ENCODE peak calls at places on chromosome 6, in ten cellular contexts. V, L, Y, G, E, P, U, B, S and D are unnamed samples.

GRCh38 chr6:27126815-27127537 is 120.5 kb upstream of the PRSS16 start:
- DNase-seq in V (peak), L (peak), Y (peak), G (peak), E (peak), P (peak), U (peak), B (peak), S (peak), D (no peak)

GRCh38 chr6:7730852-7731251 is 5.0 kb downstream of the BMP6 start:
- DNase-seq in V (no peak), L (no peak), Y (no peak), G (no peak), E (no peak), P (no peak), U (no peak), B (peak), S (no peak), D (peak)

GRCh38 chr6:53465732-53466131 is 79.2 kb downstream of the GCLC start:
- DNase-seq in V (peak), L (no peak), Y (no peak), G (no peak), E (no peak), P (no peak), U (no peak), B (no peak), S (no peak), D (no peak)

GRCh38 chr6:165766457-165766856 is 103.4 kb upstream of the PDE10A start:
- DNase-seq in V (no peak), L (no peak), Y (no peak), G (no peak), E (no peak), P (no peak), U (no peak), B (peak), S (no peak), D (no peak)

GRCh38 chr6:75115501-75115900 is 90.4 kb downstream of the COL12A1 start:
- DNase-seq in V (no peak), L (no peak), Y (no peak), G (no peak), E (no peak), P (no peak), U (no peak), B (no peak), S (no peak), D (no peak)

GRCh38 chr6:46327769-46328168 is 157.0 kb upstream of the ENPP5 start:
- DNase-seq in V (no peak), L (no peak), Y (no peak), G (no peak), E (no peak), P (no peak), U (no peak), B (no peak), S (no peak), D (no peak)

GRCh38 chr6:78231002-78231401 is 578.2 kb downstream of the MEI4 start:
- DNase-seq in V (no peak), L (no peak), Y (no peak), G (no peak), E (no peak), P (no peak), U (no peak), B (no peak), S (no peak), D (no peak)

GRCh38 chr6:26240981-26241770 is 123.8 kb upstream of the BTN3A2 start:
- DNase-seq in V (no peak), L (no peak), Y (no peak), G (no peak), E (no peak), P (no peak), U (peak), B (no peak), S (no peak), D (no peak)

GRCh38 chr6:40413231-40413755 is 173.9 kb downstream of the LRFN2 start:
- DNase-seq in V (no peak), L (no peak), Y (no peak), G (no peak), E (no peak), P (no peak), U (no peak), B (no peak), S (no peak), D (no peak)

GRCh38 chr6:35731414-35731735 is 5.5 kb upstream of the ARMC12 start:
- DNase-seq in V (peak), L (peak), Y (peak), G (peak), E (peak), P (peak), U (peak), B (peak), S (peak), D (peak)

GRCh38 chr6:42332916-42333315 is 115.3 kb upstream of the MRPS10 start:
- DNase-seq in V (no peak), L (no peak), Y (peak), G (no peak), E (no peak), P (no peak), U (no peak), B (no peak), S (no peak), D (no peak)

GRCh38 chr6:52284131-52284459 is 447 bp downstream of the MCM3 start:
- DNase-seq in V (peak), L (peak), Y (no peak), G (no peak), E (peak), P (no peak), U (peak), B (peak), S (no peak), D (peak)

GRCh38 chr6:137309078-137309762 is 90.0 kb upstream of the IFNGR1 start:
- DNase-seq in V (peak), L (peak), Y (peak), G (peak), E (no peak), P (peak), U (peak), B (peak), S (peak), D (peak)

GRCh38 chr6:28866342-28867077 is 57.3 kb downstream of the TRIM27 start:
- DNase-seq in V (peak), L (no peak), Y (peak), G (peak), E (peak), P (peak), U (peak), B (no peak), S (no peak), D (peak)

GRCh38 chr6:128307671-128308070 is 212.7 kb downstream of the PTPRK start:
- DNase-seq in V (no peak), L (no peak), Y (no peak), G (no peak), E (no peak), P (no peak), U (no peak), B (no peak), S (no peak), D (no peak)

GRCh38 chr6:31701666-31702420 is 1.3 kb downstream of the ABHD16A start:
- DNase-seq in V (no peak), L (no peak), Y (no peak), G (no peak), E (no peak), P (no peak), U (no peak), B (no peak), S (no peak), D (peak)

GRCh38 chr6:16854986-16855385 is 93.7 kb upstream of the ATXN1 start:
- DNase-seq in V (no peak), L (no peak), Y (no peak), G (no peak), E (no peak), P (no peak), U (peak), B (no peak), S (no peak), D (no peak)

GRCh38 chr6:116511424-116512131 is at the start of gene CALHM5:
- DNase-seq in V (peak), L (peak), Y (no peak), G (peak), E (no peak), P (no peak), U (no peak), B (peak), S (no peak), D (no peak)

GRCh38 chr6:138517635-138518034 is 18.3 kb upstream of the NHSL1 start:
- DNase-seq in V (peak), L (peak), Y (peak), G (no peak), E (no peak), P (no peak), U (peak), B (peak), S (no peak), D (no peak)

GRCh38 chr6:74991573-74992332 is 214.1 kb downstream of the COL12A1 start:
- DNase-seq in V (no peak), L (no peak), Y (no peak), G (no peak), E (no peak), P (no peak), U (no peak), B (no peak), S (no peak), D (no peak)

GRCh38 chr6:144149894-144150672 is at the start of gene STX11:
- DNase-seq in V (peak), L (peak), Y (peak), G (peak), E (peak), P (peak), U (peak), B (peak), S (peak), D (peak)

GRCh38 chr6:10535198-10535597 is 14.0 kb downstream of the GCNT2 start:
- DNase-seq in V (no peak), L (no peak), Y (peak), G (no peak), E (no peak), P (no peak), U (peak), B (no peak), S (no peak), D (no peak)

GRCh38 chr6:5203571-5203970 is 57.2 kb downstream of the LYRM4 start:
- DNase-seq in V (no peak), L (no peak), Y (no peak), G (no peak), E (no peak), P (no peak), U (no peak), B (no peak), S (no peak), D (no peak)

GRCh38 chr6:1535295-1535694 is 74.4 kb upstream of the FOXC1 start:
- DNase-seq in V (no peak), L (no peak), Y (no peak), G (no peak), E (no peak), P (no peak), U (no peak), B (peak), S (no peak), D (no peak)

GRCh38 chr6:34102696-34103095 is 43.2 kb downstream of the GRM4 start:
- DNase-seq in V (no peak), L (no peak), Y (no peak), G (no peak), E (no peak), P (no peak), U (no peak), B (no peak), S (no peak), D (no peak)

GRCh38 chr6:80623066-80623815 is 516.8 kb downstream of the BCKDHB start:
- DNase-seq in V (no peak), L (no peak), Y (no peak), G (no peak), E (no peak), P (no peak), U (no peak), B (no peak), S (no peak), D (no peak)

GRCh38 chr6:56573624-56574023 is 69.1 kb downstream of the DST start:
- DNase-seq in V (no peak), L (no peak), Y (no peak), G (no peak), E (no peak), P (no peak), U (no peak), B (no peak), S (no peak), D (no peak)

GRCh38 chr6:170018422-170019258 is 267.2 kb downstream of the ERMARD start:
- DNase-seq in V (no peak), L (no peak), Y (no peak), G (no peak), E (no peak), P (no peak), U (no peak), B (no peak), S (no peak), D (no peak)